ENCODE peak calls at places on chromosomes 11 and 22, in seven cellular contexts. One of them, this sample, is unnamed.

GRCh38 chr11:65152157-65152556 is 17.8 kb upstream of the SYVN1 start:
- DNase-seq in HuH-7.5: no peak
- DNase-seq in T follicular helper cell: no peak
- DNase-seq in lung microvascular endothelial cell: no peak
- DNase-seq in DMS153: no peak
- DNase-seq in MM.1S: peak
- DNase-seq in HTR-8/SVneo: no peak
- DNase-seq in this sample: no peak

GRCh38 chr22:22388494-22388893 is 120.0 kb downstream of the ZNF280B start:
- DNase-seq in HuH-7.5: no peak
- DNase-seq in T follicular helper cell: no peak
- DNase-seq in lung microvascular endothelial cell: no peak
- DNase-seq in DMS153: no peak
- DNase-seq in MM.1S: no peak
- DNase-seq in HTR-8/SVneo: no peak
- DNase-seq in this sample: no peak

GRCh38 chr22:45019861-45020655 is 10.3 kb upstream of the PHF21B start:
- DNase-seq in HuH-7.5: no peak
- DNase-seq in T follicular helper cell: no peak
- DNase-seq in lung microvascular endothelial cell: no peak
- DNase-seq in DMS153: no peak
- DNase-seq in MM.1S: no peak
- DNase-seq in HTR-8/SVneo: no peak
- DNase-seq in this sample: no peak

GRCh38 chr11:32905028-32905667 is 12.5 kb downstream of the QSER1 start:
- DNase-seq in HuH-7.5: no peak
- DNase-seq in T follicular helper cell: no peak
- DNase-seq in lung microvascular endothelial cell: no peak
- DNase-seq in DMS153: no peak
- DNase-seq in MM.1S: no peak
- DNase-seq in HTR-8/SVneo: no peak
- DNase-seq in this sample: no peak

GRCh38 chr11:10526974-10527918 is 13.7 kb downstream of the RNF141 start:
- DNase-seq in HuH-7.5: no peak
- DNase-seq in T follicular helper cell: no peak
- DNase-seq in lung microvascular endothelial cell: no peak
- DNase-seq in DMS153: no peak
- DNase-seq in MM.1S: no peak
- DNase-seq in HTR-8/SVneo: no peak
- DNase-seq in this sample: no peak

GRCh38 chr11:33742249-33742851 is 6.1 kb upstream of the CD59 start:
- DNase-seq in HuH-7.5: no peak
- DNase-seq in T follicular helper cell: no peak
- DNase-seq in lung microvascular endothelial cell: peak
- DNase-seq in DMS153: no peak
- DNase-seq in MM.1S: peak
- DNase-seq in HTR-8/SVneo: peak
- DNase-seq in this sample: no peak

GRCh38 chr11:1837171-1838076 is 1.4 kb upstream of the TNNI2 start:
- DNase-seq in HuH-7.5: peak
- DNase-seq in T follicular helper cell: peak
- DNase-seq in lung microvascular endothelial cell: peak
- DNase-seq in DMS153: no peak
- DNase-seq in MM.1S: peak
- DNase-seq in HTR-8/SVneo: peak
- DNase-seq in this sample: peak

GRCh38 chr11:132311703-132312102 is 941.3 kb downstream of the NTM start:
- DNase-seq in HuH-7.5: no peak
- DNase-seq in T follicular helper cell: no peak
- DNase-seq in lung microvascular endothelial cell: no peak
- DNase-seq in DMS153: no peak
- DNase-seq in MM.1S: no peak
- DNase-seq in HTR-8/SVneo: no peak
- DNase-seq in this sample: no peak

GRCh38 chr11:125146232-125146631 is 18.3 kb upstream of the PKNOX2 start:
- DNase-seq in HuH-7.5: no peak
- DNase-seq in T follicular helper cell: no peak
- DNase-seq in lung microvascular endothelial cell: no peak
- DNase-seq in DMS153: no peak
- DNase-seq in MM.1S: no peak
- DNase-seq in HTR-8/SVneo: no peak
- DNase-seq in this sample: no peak

GRCh38 chr11:11706022-11706421 is 84.2 kb upstream of the GALNT18 start:
- DNase-seq in HuH-7.5: no peak
- DNase-seq in T follicular helper cell: no peak
- DNase-seq in lung microvascular endothelial cell: no peak
- DNase-seq in DMS153: no peak
- DNase-seq in MM.1S: no peak
- DNase-seq in HTR-8/SVneo: no peak
- DNase-seq in this sample: no peak

GRCh38 chr11:26297179-26297970 is 34.6 kb upstream of the ANO3 start:
- DNase-seq in HuH-7.5: peak
- DNase-seq in T follicular helper cell: no peak
- DNase-seq in lung microvascular endothelial cell: peak
- DNase-seq in DMS153: peak
- DNase-seq in MM.1S: peak
- DNase-seq in HTR-8/SVneo: peak
- DNase-seq in this sample: peak

GRCh38 chr11:18383388-18384156 is 10.8 kb upstream of the LDHA start:
- DNase-seq in HuH-7.5: peak
- DNase-seq in T follicular helper cell: peak
- DNase-seq in lung microvascular endothelial cell: peak
- DNase-seq in DMS153: peak
- DNase-seq in MM.1S: peak
- DNase-seq in HTR-8/SVneo: peak
- DNase-seq in this sample: peak

GRCh38 chr11:12812849-12813248 is 138.6 kb downstream of the TEAD1 start:
- DNase-seq in HuH-7.5: no peak
- DNase-seq in T follicular helper cell: no peak
- DNase-seq in lung microvascular endothelial cell: no peak
- DNase-seq in DMS153: no peak
- DNase-seq in MM.1S: no peak
- DNase-seq in HTR-8/SVneo: no peak
- DNase-seq in this sample: no peak

This sample was measured in HepG2.